ENCODE peak calls at places on chromosomes 5 and 9, in eight cellular contexts. F is left ventricle myocardium inferior, B is SK-N-SH, N is astrocyte, M is BJ, V is dorsolateral prefrontal cortex, J is transverse colon, A is tibial artery. W is an unnamed sample.

GRCh38 chr9:108150736-108151135 is 661.2 kb upstream of the KLF4 start:
- DNase-seq in F (peak), B (no peak), N (no peak), M (no peak), V (no peak), J (no peak), A (no peak), W (peak)

GRCh38 chr9:130328349-130328801 is 62.8 kb downstream of the HMCN2 start:
- DNase-seq in F (peak), B (no peak), N (peak), M (no peak), V (no peak), J (peak), A (peak), W (peak)

GRCh38 chr5:154159343-154159742 is 31.2 kb upstream of the GALNT10 start:
- DNase-seq in F (no peak), B (no peak), N (peak), M (no peak), V (no peak), J (no peak), A (no peak), W (no peak)

GRCh38 chr9:116990592-116990991 is 303.5 kb downstream of the TRIM32 start:
- DNase-seq in F (no peak), B (no peak), N (no peak), M (no peak), V (no peak), J (no peak), A (no peak), W (no peak)

GRCh38 chr9:69474821-69475220 is 149.8 kb downstream of the ENTREP1 start:
- DNase-seq in F (no peak), B (no peak), N (no peak), M (no peak), V (no peak), J (no peak), A (no peak), W (no peak)

GRCh38 chr5:158478139-158478538 is 619.2 kb upstream of the CLINT1 start:
- DNase-seq in F (no peak), B (no peak), N (no peak), M (no peak), V (no peak), J (no peak), A (no peak), W (no peak)

GRCh38 chr5:59299006-59299405 is 594.5 kb downstream of the PDE4D start:
- DNase-seq in F (no peak), B (no peak), N (no peak), M (no peak), V (no peak), J (no peak), A (no peak), W (no peak)

GRCh38 chr5:161306354-161306990 is 240.1 kb downstream of the GABRB2 start:
- DNase-seq in F (no peak), B (no peak), N (no peak), M (no peak), V (no peak), J (no peak), A (no peak), W (no peak)

GRCh38 chr9:134296301-134297081 is 29.8 kb upstream of the RXRA start:
- DNase-seq in F (peak), B (no peak), N (no peak), M (no peak), V (no peak), J (no peak), A (no peak), W (no peak)

GRCh38 chr5:36389245-36389644 is 87.5 kb upstream of the RANBP3L start:
- DNase-seq in F (no peak), B (no peak), N (no peak), M (no peak), V (no peak), J (peak), A (no peak), W (peak)

GRCh38 chr9:10055886-10056395 is 556.9 kb downstream of the PTPRD start:
- DNase-seq in F (no peak), B (no peak), N (no peak), M (no peak), V (no peak), J (no peak), A (no peak), W (no peak)

GRCh38 chr5:137611011-137611580 is 112.0 kb upstream of the SPOCK1 start:
- DNase-seq in F (no peak), B (no peak), N (no peak), M (no peak), V (no peak), J (no peak), A (no peak), W (no peak)

GRCh38 chr5:56900858-56901578 is 8.4 kb upstream of the SETD9 start:
- DNase-seq in F (no peak), B (peak), N (peak), M (no peak), V (no peak), J (no peak), A (no peak), W (peak)

GRCh38 chr5:131634666-131634995 is 398 bp downstream of the RAPGEF6 start:
- DNase-seq in F (peak), B (peak), N (peak), M (no peak), V (peak), J (peak), A (no peak), W (peak)

GRCh38 chr5:137453476-137454080 is 45.5 kb downstream of the SPOCK1 start:
- DNase-seq in F (no peak), B (no peak), N (peak), M (no peak), V (no peak), J (no peak), A (no peak), W (peak)

GRCh38 chr5:80805038-80805437 is 150.3 kb upstream of the DHFR start:
- DNase-seq in F (no peak), B (no peak), N (no peak), M (no peak), V (no peak), J (no peak), A (no peak), W (no peak)

GRCh38 chr5:80799573-80799972 is 144.8 kb upstream of the DHFR start:
- DNase-seq in F (no peak), B (no peak), N (no peak), M (no peak), V (no peak), J (no peak), A (no peak), W (no peak)

GRCh38 chr5:80806929-80807328 is 152.1 kb upstream of the DHFR start:
- DNase-seq in F (no peak), B (no peak), N (no peak), M (no peak), V (no peak), J (no peak), A (no peak), W (no peak)

GRCh38 chr5:80809451-80809850 is 150.7 kb upstream of the RASGRF2 start:
- DNase-seq in F (no peak), B (no peak), N (no peak), M (no peak), V (no peak), J (no peak), A (no peak), W (no peak)

GRCh38 chr5:80804332-80804731 is 149.5 kb upstream of the DHFR start:
- DNase-seq in F (no peak), B (no peak), N (no peak), M (no peak), V (no peak), J (no peak), A (no peak), W (peak)
- TF ChIP-seq CTCF in F (no peak), B (no peak), N (no peak), M (no peak), V (no peak), J (no peak), A (no peak), W (no peak)

GRCh38 chr9:137028281-137029057 is 432 bp upstream of the ABCA2 start:
- DNase-seq in F (peak), B (peak), N (no peak), M (no peak), V (peak), J (peak), A (peak), W (peak)

GRCh38 chr9:137030528-137030927 is 1.4 kb downstream of the FUT7 start:
- DNase-seq in F (no peak), B (no peak), N (no peak), M (no peak), V (no peak), J (no peak), A (no peak), W (no peak)

GRCh38 chr9:137030006-137030405 is 1.9 kb downstream of the FUT7 start:
- DNase-seq in F (no peak), B (no peak), N (no peak), M (no peak), V (no peak), J (no peak), A (no peak), W (no peak)

GRCh38 chr9:137028013-137028280 is at the start of gene ABCA2:
- DNase-seq in F (no peak), B (no peak), N (no peak), M (no peak), V (no peak), J (no peak), A (no peak), W (peak)

GRCh38 chr9:137029058-137029922 is 1.3 kb upstream of the ABCA2 start:
- DNase-seq in F (peak), B (peak), N (no peak), M (no peak), V (peak), J (peak), A (peak), W (peak)
- H3K4me3 ChIP-seq in F (peak), B (peak), N (peak), M (no peak), V (peak), J (peak), A (peak), W (no peak)

DNA sequence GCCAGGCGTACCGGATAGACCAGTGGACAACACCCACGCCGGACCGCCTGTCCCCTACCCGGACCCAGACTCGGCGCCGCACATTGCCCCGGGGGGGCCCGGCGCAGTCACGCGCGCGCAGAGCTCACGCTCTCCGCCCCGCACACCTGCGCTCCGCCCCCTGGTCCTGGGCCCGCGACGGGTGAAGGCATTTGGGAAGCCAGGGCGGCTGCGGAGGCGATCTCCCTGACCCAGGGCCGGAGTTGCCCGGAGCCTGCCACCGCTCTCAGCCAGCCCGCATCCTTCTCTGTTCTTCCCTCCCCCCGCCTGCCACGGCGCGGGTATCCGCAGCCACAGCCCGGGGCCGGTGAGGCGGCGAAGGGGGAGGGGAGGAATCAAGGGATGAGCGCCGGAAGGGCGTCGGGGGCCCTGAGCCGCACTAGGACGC is 482 bp downstream of the RELL2 start:
- DNase-seq in F (no peak), B (peak), N (no peak), M (no peak), V (no peak), J (peak), A (no peak), W (no peak)
- TF ChIP-seq CTCF in F (no peak), B (no peak), N (no peak), M (no peak), V (no peak), J (no peak), A (no peak), W (no peak)

DNA sequence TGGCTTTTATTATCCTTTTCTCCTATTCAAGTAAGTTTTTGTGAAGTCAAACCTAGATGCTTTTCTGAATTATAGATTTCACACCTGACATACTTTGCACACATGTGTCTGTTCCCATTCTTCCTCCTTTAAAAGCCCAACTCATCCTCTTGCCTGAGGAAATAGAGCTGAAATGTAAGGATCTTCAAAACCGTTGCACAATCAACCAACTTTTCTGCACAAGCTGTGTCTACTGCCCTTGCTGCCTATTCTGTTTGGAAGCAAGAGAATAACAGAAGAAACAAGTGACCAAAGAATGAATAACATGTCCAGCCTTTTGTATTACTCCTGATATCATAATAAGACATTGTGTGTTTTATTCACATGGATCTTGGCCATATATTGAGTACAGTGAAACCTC is 95.1 kb upstream of the ITGA1 start:
- DNase-seq in F (no peak), B (no peak), N (no peak), M (no peak), V (no peak), J (no peak), A (no peak), W (no peak)
- H3K4me3 ChIP-seq in F (no peak), B (no peak), N (no peak), M (no peak), V (no peak), J (no peak), A (no peak), W (no peak)

DNA sequence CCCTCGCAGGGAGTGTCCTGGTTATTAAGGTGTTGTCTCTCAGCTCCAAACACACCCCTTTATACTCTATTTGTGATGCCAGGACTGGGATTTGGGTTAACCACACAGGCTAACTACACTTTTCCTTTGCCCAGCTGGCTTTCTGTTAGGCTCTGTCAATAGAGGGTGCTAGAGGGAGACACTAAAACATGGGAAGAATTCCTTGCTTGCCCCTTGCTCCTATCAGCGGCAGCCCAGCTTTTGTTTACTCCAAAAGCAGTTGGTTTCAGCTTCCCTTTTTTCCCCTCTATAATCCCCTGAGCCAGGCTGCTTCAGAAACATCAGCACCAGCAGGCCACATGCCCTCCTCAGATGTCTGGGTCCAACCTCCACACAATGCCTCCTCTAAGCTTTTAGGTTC is 297.1 kb downstream of the KCTD16 start:
- DNase-seq in F (no peak), B (peak), N (peak), M (no peak), V (no peak), J (peak), A (no peak), W (peak)
- TF ChIP-seq CTCF in F (peak), B (peak), N (peak), M (peak), V (peak), J (peak), A (peak), W (peak)

GRCh38 chr5:134131578-134132350 is 17.3 kb downstream of the TCF7 start:
- DNase-seq in F (peak), B (no peak), N (no peak), M (no peak), V (peak), J (no peak), A (peak), W (no peak)

GRCh38 chr5:134131165-134131564 is 16.7 kb downstream of the TCF7 start:
- DNase-seq in F (no peak), B (no peak), N (no peak), M (no peak), V (no peak), J (no peak), A (no peak), W (no peak)

GRCh38 chr5:134133995-134134541 is 19.6 kb downstream of the TCF7 start:
- DNase-seq in F (peak), B (no peak), N (no peak), M (no peak), V (peak), J (no peak), A (peak), W (no peak)

GRCh38 chr5:134133213-134133994 is 18.9 kb downstream of the TCF7 start:
- DNase-seq in F (peak), B (no peak), N (no peak), M (no peak), V (peak), J (peak), A (peak), W (no peak)

GRCh38 chr5:134132372-134133212 is 18.1 kb downstream of the TCF7 start:
- DNase-seq in F (peak), B (no peak), N (no peak), M (no peak), V (peak), J (no peak), A (peak), W (no peak)
- H3K4me3 ChIP-seq in F (no peak), B (no peak), N (no peak), M (no peak), V (no peak), J (no peak), A (no peak), W (no peak)

W was measured in fibroblast of pulmonary artery.